ENCODE peak calls at places on chromosomes 4 and X, in five cellular contexts. P is stimulated activated naive CD4-positive, alpha-beta T cell; O is RPMI7951; W is stromal cell of bone marrow; Q is NCI-H2081 treated with DMSO at 0.1 percent for 48 hours. R is an unnamed sample.

GRCh38 chr4:113625902-113626301 is 135.6 kb downstream of the CAMK2D start:
- DNase-seq in P (no peak), O (no peak), W (no peak), Q (no peak), R (no peak)

GRCh38 chr4:7964890-7965662 is 25.4 kb upstream of the AFAP1 start:
- DNase-seq in P (no peak), O (no peak), W (no peak), Q (no peak), R (no peak)

GRCh38 chrX:33285550-33285949 is 74.2 kb upstream of the DMD start:
- DNase-seq in P (no peak), O (no peak), W (no peak), Q (no peak), R (no peak)

GRCh38 chr4:3366893-3367775 is 74.3 kb downstream of the RGS12 start:
- DNase-seq in P (no peak), O (no peak), W (no peak), Q (no peak), R (no peak)

GRCh38 chr4:1523907-1524636 is 117.8 kb upstream of the NKX1-1 start:
- DNase-seq in P (no peak), O (no peak), W (no peak), Q (no peak), R (no peak)

GRCh38 chrX:103378990-103379389 is 2.7 kb downstream of the BEX3 start:
- DNase-seq in P (no peak), O (no peak), W (no peak), Q (no peak), R (no peak)

GRCh38 chrX:23773601-23774175 is 9.3 kb upstream of the SAT1 start:
- DNase-seq in P (no peak), O (peak; percentile 25), W (no peak), Q (no peak), R (no peak)

GRCh38 chr4:90084277-90084966 is 42.8 kb upstream of the CCSER1 start:
- DNase-seq in P (no peak), O (no peak), W (no peak), Q (no peak), R (no peak)

GRCh38 chr4:101349346-101350064 is 2.2 kb upstream of the PPP3CA start:
- DNase-seq in P (no peak), O (peak; percentile 67), W (peak; percentile 14), Q (no peak), R (peak; percentile 57)

GRCh38 chr4:824461-825062 is 1.4 kb downstream of the CPLX1 start:
- DNase-seq in P (no peak), O (no peak), W (no peak), Q (no peak), R (no peak)

GRCh38 chrX:53237056-53237455 is 12.0 kb upstream of the KDM5C start:
- DNase-seq in P (no peak), O (no peak), W (no peak), Q (no peak), R (no peak)

GRCh38 chrX:458631-459061 is 71.9 kb upstream of the PPP2R3B start:
- DNase-seq in P (no peak), O (no peak), W (no peak), Q (no peak), R (no peak)

GRCh38 chr4:153079824-153080486 is 124.3 kb upstream of the TRIM2 start:
- DNase-seq in P (no peak), O (no peak), W (no peak), Q (no peak), R (no peak)

GRCh38 chrX:153885968-153886903 is at the start of gene L1CAM:
- DNase-seq in P (no peak), O (no peak), W (no peak), Q (no peak), R (no peak)

GRCh38 chr4:84529169-84529751 is 30.2 kb upstream of the NKX6-1 start:
- DNase-seq in P (no peak), O (peak; percentile 17), W (no peak), Q (no peak), R (no peak)

GRCh38 chr4:187739771-187740170 is 255.8 kb upstream of the ZFP42 start:
- DNase-seq in P (no peak), O (no peak), W (no peak), Q (no peak), R (no peak)

GRCh38 chr4:6824071-6824470 is 41.5 kb downstream of the KIAA0232 start:
- DNase-seq in P (no peak), O (no peak), W (peak; percentile 9), Q (no peak), R (no peak)

GRCh38 chrX:15644560-15644872 is 20.1 kb downstream of the CLTRN start:
- DNase-seq in P (no peak), O (no peak), W (no peak), Q (no peak), R (no peak)

GRCh38 chr4:40990202-40990898 is 224.0 kb downstream of the APBB2 start:
- DNase-seq in P (no peak), O (peak; percentile 94), W (peak; percentile 93), Q (no peak), R (no peak)

GRCh38 chr4:80184791-80185756 is 12.2 kb upstream of the PRDM8 start:
- DNase-seq in P (peak; percentile 8), O (peak; percentile 51), W (no peak), Q (no peak), R (no peak)

GRCh38 chr4:61648264-61648663 is 448.1 kb downstream of the ADGRL3 start:
- DNase-seq in P (no peak), O (no peak), W (no peak), Q (no peak), R (no peak)